ENCODE peak calls at places on chromosomes 6 and 20, in four cellular contexts. U is effector CD4-positive, alpha-beta T cell; W is activated T-helper 1 cell treated with anti-CD3 and anti-CD28 coated beads, Interleukin-12 subunit alpha, Interleukin-12 subunit beta, Interleukin-2, Interleukin-4 antibody, amounts not matched to agents 30 ng/mL and 10 ng/mL and 1 ng/mL, durations not matched to agents 14 hours and 24 hours and 36 hours; Z is heart right ventricle. E is an unnamed sample.

GRCh38 chr6:166772518-166772917 is 145.5 kb upstream of the RPS6KA2 start:
- DNase-seq in Z (no peak), W (no peak), U (no peak), E (no peak)

GRCh38 chr6:166540631-166541331 is 45.7 kb downstream of the RAMACL start:
- DNase-seq in W (peak; percentile 39), Z (no peak), U (peak; percentile 41), E (no peak)

GRCh38 chr6:138662474-138662873 is 111.1 kb upstream of the CCDC28A start:
- DNase-seq in W (no peak), U (no peak), Z (no peak), E (no peak)

GRCh38 chr6:168447282-168447681 is 6.3 kb downstream of the SMOC2 start:
- DNase-seq in W (no peak), U (no peak), Z (no peak), E (no peak)

GRCh38 chr20:37344506-37345338 is 1.2 kb upstream of the SRC start:
- DNase-seq in W (no peak), Z (no peak), U (no peak), E (no peak)

GRCh38 chr20:17762243-17762872 is 62.6 kb downstream of the BANF2 start:
- DNase-seq in Z (no peak), U (no peak), W (no peak), E (no peak)

GRCh38 chr20:62493253-62493885 is 17.6 kb upstream of the GATA5 start:
- DNase-seq in U (no peak), W (no peak), Z (no peak), E (no peak)

GRCh38 chr20:32572271-32572968 is 12.7 kb downstream of the NOL4L start:
- DNase-seq in Z (no peak), W (no peak), U (no peak), E (no peak)

GRCh38 chr6:48098923-48099322 is 12.1 kb downstream of the PTCHD4 start:
- DNase-seq in W (no peak), Z (no peak), U (no peak), E (no peak)

GRCh38 chr20:20233041-20233514 is 134.8 kb upstream of the INSM1 start:
- DNase-seq in U (no peak), W (no peak), Z (no peak), E (no peak)

GRCh38 chr6:158211273-158212055 is 43.3 kb downstream of the GTF2H5 start:
- DNase-seq in U (no peak), W (no peak), Z (no peak), E (no peak)

GRCh38 chr20:24754691-24755090 is 194.4 kb upstream of the CST7 start:
- DNase-seq in Z (no peak), U (no peak), W (no peak), E (no peak)

GRCh38 chr20:56710125-56710524 is 81.0 kb downstream of the TFAP2C start:
- DNase-seq in W (no peak), Z (no peak), U (no peak), E (no peak)

GRCh38 chr6:128487746-128488145 is 32.7 kb downstream of the PTPRK start:
- DNase-seq in U (no peak), W (no peak), Z (no peak), E (no peak)

GRCh38 chr6:125363360-125364121 is 61.8 kb upstream of the HDDC2 start:
- DNase-seq in W (no peak), U (no peak), Z (peak; percentile 70), E (peak; percentile 82)

GRCh38 chr20:1313236-1313964 is 15.5 kb downstream of the SDCBP2 start:
- DNase-seq in W (peak; percentile 47), Z (peak; percentile 79), U (peak; percentile 63), E (peak; percentile 83)

GRCh38 chr6:4021862-4022715 is 56.8 kb downstream of the FAM217A start:
- DNase-seq in Z (no peak), W (no peak), U (no peak), E (no peak)

GRCh38 chr20:49568491-49569151 is 684 bp upstream of the PTGIS start:
- DNase-seq in W (no peak), Z (no peak), U (no peak), E (no peak)

GRCh38 chr6:14655201-14655988 is 537.8 kb downstream of the CD83 start:
- DNase-seq in U (no peak), W (no peak), Z (no peak), E (no peak)

GRCh38 chr6:28585335-28585734 is 59.7 kb downstream of the GPX5 start:
- DNase-seq in Z (no peak), U (no peak), W (no peak), E (no peak)

GRCh38 chr20:63732118-63733095 is 4.1 kb upstream of the LIME1 start:
- DNase-seq in U (no peak), W (no peak), Z (no peak), E (no peak)

GRCh38 chr6:150465610-150466009 is 96.8 kb downstream of the IYD start:
- DNase-seq in Z (no peak), W (no peak), U (no peak), E (no peak)

GRCh38 chr6:46103437-46103836 is 26.4 kb upstream of the ENPP4 start:
- DNase-seq in W (no peak), U (no peak), Z (no peak), E (no peak)

GRCh38 chr20:62043131-62043914 is 22.4 kb downstream of the TAF4 start:
- DNase-seq in U (no peak), Z (peak; percentile 2), W (no peak), E (no peak)

GRCh38 chr6:108652375-108652774 is 91.7 kb downstream of the FOXO3 start:
- DNase-seq in W (no peak), Z (no peak), U (no peak), E (no peak)

GRCh38 chr6:75393806-75394205 is 99.8 kb downstream of the FILIP1 start:
- DNase-seq in Z (no peak), U (no peak), W (no peak), E (no peak)

GRCh38 chr20:24567508-24567907 is 98.1 kb downstream of the SYNDIG1 start:
- DNase-seq in U (no peak), W (no peak), Z (no peak), E (no peak)

GRCh38 chr6:111841822-111842221 is 31.4 kb downstream of the FYN start:
- DNase-seq in W (peak; percentile 55), U (peak; percentile 30), Z (no peak), E (no peak)

GRCh38 chr6:37222125-37222967 is 35.2 kb upstream of the TBC1D22B start:
- DNase-seq in W (peak; percentile 77), Z (peak; percentile 75), U (peak; percentile 54), E (peak; percentile 88)

GRCh38 chr6:154412106-154412820 is 55.7 kb upstream of the IPCEF1 start:
- DNase-seq in Z (no peak), W (no peak), U (no peak), E (no peak)

GRCh38 chr20:49290608-49291191 is 12.8 kb upstream of the ZNFX1 start:
- DNase-seq in W (no peak), Z (no peak), U (no peak), E (no peak)

GRCh38 chr6:2970753-2971419 is 481 bp downstream of the SERPINB6 start:
- DNase-seq in Z (peak; percentile 85), U (peak; percentile 30), W (peak; percentile 37), E (peak; percentile 90)

GRCh38 chr6:44004625-44005506 is 122.4 kb downstream of the MRPL14 start:
- DNase-seq in Z (no peak), U (no peak), W (no peak), E (peak; percentile 51)

GRCh38 chr6:146546440-146546839 is 2.8 kb downstream of the RAB32 start:
- DNase-seq in W (no peak), Z (no peak), U (no peak), E (no peak)

E was measured in Right ventricle myocardium superior.